ENCODE peak calls at places on chromosomes 3 and 15, in ten cellular contexts. B is activated CD8-positive, alpha-beta memory T cell treated with anti-CD3 and anti-CD28 coated beads for 48 hours; Q is choroid plexus epithelial cell; G is posterior cingulate gyrus; H is stimulated activated CD4-positive, alpha-beta T cell treated with anti-CD3 and anti-CD28 coated beads, Interleukin-15, amount 100 ng/mL, for 1 hour; Z is kidney tubule cell; R is endothelial cell; V is NCI-H510A; K is A172; P is NT2/D1. T is an unnamed sample.

GRCh38 chr3:16026753-16027152 is 147.7 kb upstream of the GALNT15 start:
- DNase-seq in B (no peak), Q (peak; percentile 35), G (no peak), H (no peak), Z (no peak), R (no peak), V (no peak), K (no peak), P (no peak), T (no peak)

GRCh38 chr15:101136381-101137268 is 115.2 kb downstream of the CHSY1 start:
- DNase-seq in B (no peak), Q (no peak), G (no peak), H (no peak), Z (no peak), R (no peak), V (no peak), K (no peak), P (no peak), T (no peak)

GRCh38 chr3:188067932-188068331 is 86.0 kb upstream of the LPP start:
- DNase-seq in B (no peak), Q (peak; percentile 59), G (no peak), H (no peak), Z (peak; percentile 82), R (no peak), V (no peak), K (peak; percentile 80), P (no peak), T (no peak)

GRCh38 chr15:96771035-96771434 is 440.5 kb downstream of the NR2F2 start:
- DNase-seq in B (no peak), Q (no peak), G (no peak), H (no peak), Z (no peak), R (no peak), V (no peak), K (no peak), P (no peak), T (no peak)

GRCh38 chr3:291028-291427 is 94.5 kb downstream of the CHL1 start:
- DNase-seq in B (no peak), Q (no peak), G (no peak), H (no peak), Z (no peak), R (no peak), V (no peak), K (no peak), P (no peak), T (no peak)

GRCh38 chr3:60742606-60743145 is 508.6 kb downstream of the FHIT start:
- DNase-seq in B (no peak), Q (peak; percentile 40), G (no peak), H (no peak), Z (peak; percentile 68), R (peak; percentile 50), V (no peak), K (peak; percentile 48), P (peak; percentile 33), T (no peak)

GRCh38 chr3:195186041-195186709 is 84.8 kb downstream of the XXYLT1 start:
- DNase-seq in B (no peak), Q (no peak), G (no peak), H (no peak), Z (no peak), R (no peak), V (no peak), K (no peak), P (no peak), T (no peak)

GRCh38 chr15:49827311-49827710 is 206.5 kb downstream of the DTWD1 start:
- DNase-seq in B (no peak), Q (no peak), G (no peak), H (no peak), Z (no peak), R (no peak), V (no peak), K (no peak), P (no peak), T (no peak)

GRCh38 chr3:15280853-15281532 is 51.4 kb downstream of the SH3BP5 start:
- DNase-seq in B (no peak), Q (no peak), G (no peak), H (no peak), Z (peak; percentile 78), R (no peak), V (no peak), K (no peak), P (no peak), T (no peak)

GRCh38 chr3:61202086-61202485 is 49.2 kb downstream of the FHIT start:
- DNase-seq in B (no peak), Q (no peak), G (no peak), H (no peak), Z (no peak), R (no peak), V (no peak), K (no peak), P (no peak), T (no peak)

GRCh38 chr3:158794936-158795518 is 6.8 kb upstream of the MFSD1 start:
- DNase-seq in B (no peak), Q (peak; percentile 86), G (no peak), H (no peak), Z (peak; percentile 56), R (no peak), V (no peak), K (peak; percentile 60), P (no peak), T (no peak)

GRCh38 chr3:129021140-129021551 is 20.0 kb downstream of the EFCC1 start:
- DNase-seq in B (no peak), Q (peak; percentile 26), G (no peak), H (no peak), Z (no peak), R (no peak), V (no peak), K (peak; percentile 50), P (no peak), T (no peak)

GRCh38 chr15:58440922-58441321 is 9.1 kb downstream of the LIPC start:
- DNase-seq in B (no peak), Q (no peak), G (no peak), H (no peak), Z (peak; percentile 56), R (no peak), V (no peak), K (no peak), P (no peak), T (no peak)

GRCh38 chr3:131688370-131688769 is 185.6 kb upstream of the MRPL3 start:
- DNase-seq in B (no peak), Q (peak; percentile 23), G (no peak), H (no peak), Z (no peak), R (no peak), V (no peak), K (no peak), P (no peak), T (no peak)